ENCODE peak calls at places on chromosomes 3 and 15, in six cellular contexts. P is HepG2, N is IMR-90, V is SK-N-SH, I is GM12878, K is K562. Z is an unnamed sample.
A peak's percentile ranks its signal among the peaks of the same experiment; 100 is the strongest.

GRCh38 chr3:166510382-166510781 is 673.2 kb upstream of the BCHE start:
- DNase-seq in P (no peak), N (no peak), V (no peak), I (no peak), K (no peak), Z (no peak)

GRCh38 chr3:137987723-137988122 is 22.2 kb upstream of the CLDN18 start:
- DNase-seq in P (no peak), N (no peak), V (no peak), I (no peak), K (no peak), Z (no peak)

GRCh38 chr3:78101363-78101762 is 1061.5 kb downstream of the ROBO2 start:
- DNase-seq in P (no peak), N (peak; percentile 74), V (no peak), I (no peak), K (no peak), Z (no peak)

GRCh38 chr15:85333132-85333831 is 47.1 kb upstream of the AKAP13 start:
- DNase-seq in P (no peak), N (peak; percentile 96), V (no peak), I (no peak), K (no peak), Z (no peak)

GRCh38 chr3:40745381-40746106 is 220.8 kb downstream of the ZNF621 start:
- DNase-seq in P (no peak), N (no peak), V (no peak), I (no peak), K (no peak), Z (no peak)

GRCh38 chr3:187743195-187744141 is 1.8 kb downstream of the BCL6 start:
- DNase-seq in P (no peak), N (peak; percentile 46), V (no peak), I (no peak), K (peak; percentile 55), Z (peak; percentile 15)

GRCh38 chr3:172065967-172066762 is 26.8 kb downstream of the FNDC3B start:
- DNase-seq in P (peak; percentile 81), N (peak; percentile 68), V (no peak), I (peak; percentile 21), K (no peak), Z (peak; percentile 70)

GRCh38 chr3:141063831-141064230 is 12.7 kb downstream of the SPSB4 start:
- DNase-seq in P (no peak), N (no peak), V (peak; percentile 76), I (no peak), K (no peak), Z (no peak)

GRCh38 chr15:59294961-59295741 is 77.5 kb downstream of the MYO1E start:
- DNase-seq in P (no peak), N (peak; percentile 95), V (no peak), I (no peak), K (no peak), Z (no peak)

GRCh38 chr3:39286771-39287170 is 6.9 kb upstream of the CX3CR1 start:
- DNase-seq in P (no peak), N (no peak), V (no peak), I (no peak), K (no peak), Z (no peak)

GRCh38 chr15:79307251-79307650 is 3.7 kb upstream of the TMED3 start:
- DNase-seq in P (no peak), N (no peak), V (no peak), I (no peak), K (no peak), Z (no peak)

GRCh38 chr15:79310985-79311900 is at the start of gene TMED3:
- DNase-seq in P (peak; percentile 85), N (peak; percentile 88), V (peak; percentile 99), I (peak; percentile 45), K (peak; percentile 98), Z (peak; percentile 90)

GRCh38 chr15:79310612-79310984 is 314 bp upstream of the TMED3 start:
- DNase-seq in P (peak; percentile 9), N (peak; percentile 21), V (no peak), I (no peak), K (no peak), Z (peak; percentile 51)

GRCh38 chr15:79311901-79312553 is 1.1 kb downstream of the TMED3 start:
- DNase-seq in P (no peak), N (no peak), V (peak; percentile 9), I (peak; percentile 24), K (no peak), Z (no peak)

GRCh38 chr15:79308874-79309273 is 2.0 kb upstream of the TMED3 start:
- DNase-seq in P (no peak), N (no peak), V (no peak), I (no peak), K (no peak), Z (no peak)
- TF ChIP-seq SMC3 in P (no peak), N (no peak), V (no peak), I (no peak), K (no peak), Z (no peak)

DNA sequence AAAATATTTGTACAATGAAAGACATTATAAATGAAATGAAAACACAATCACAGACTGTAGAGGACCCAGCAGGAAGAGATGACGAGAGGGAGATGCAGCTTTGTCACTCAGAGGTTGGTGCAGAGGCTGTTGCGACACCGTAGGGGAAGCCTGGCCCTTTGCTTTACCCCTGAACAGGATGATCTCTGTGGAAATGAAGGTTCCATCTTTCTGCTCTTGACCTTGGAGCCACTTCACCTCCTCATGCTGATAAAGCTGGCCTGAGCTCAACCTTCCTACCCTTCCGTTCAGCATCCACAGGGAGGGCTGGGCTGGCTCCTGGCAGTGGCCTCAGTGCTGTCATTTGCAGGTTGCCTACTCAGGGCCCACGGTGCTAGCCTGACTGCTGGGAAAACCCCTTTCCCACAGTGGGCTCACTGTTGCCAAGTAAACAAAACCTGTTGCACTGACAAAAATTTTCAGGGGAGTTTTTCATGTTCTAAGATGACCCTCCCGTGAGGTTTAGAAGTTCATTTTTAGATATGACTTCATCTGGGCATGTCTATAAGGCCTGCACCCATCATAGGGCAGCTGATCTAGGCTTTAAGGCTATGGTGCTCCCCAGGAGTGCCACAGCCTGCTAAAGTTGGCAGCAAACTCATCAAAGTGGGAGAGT is 3.0 kb upstream of the CD80 start:
- DNase-seq in P (no peak), N (no peak), V (no peak), I (peak; percentile 95), K (no peak), Z (no peak)
- TF ChIP-seq SMC3 in P (no peak), N (no peak), V (no peak), I (peak; percentile 20), K (no peak), Z (no peak)

DNA sequence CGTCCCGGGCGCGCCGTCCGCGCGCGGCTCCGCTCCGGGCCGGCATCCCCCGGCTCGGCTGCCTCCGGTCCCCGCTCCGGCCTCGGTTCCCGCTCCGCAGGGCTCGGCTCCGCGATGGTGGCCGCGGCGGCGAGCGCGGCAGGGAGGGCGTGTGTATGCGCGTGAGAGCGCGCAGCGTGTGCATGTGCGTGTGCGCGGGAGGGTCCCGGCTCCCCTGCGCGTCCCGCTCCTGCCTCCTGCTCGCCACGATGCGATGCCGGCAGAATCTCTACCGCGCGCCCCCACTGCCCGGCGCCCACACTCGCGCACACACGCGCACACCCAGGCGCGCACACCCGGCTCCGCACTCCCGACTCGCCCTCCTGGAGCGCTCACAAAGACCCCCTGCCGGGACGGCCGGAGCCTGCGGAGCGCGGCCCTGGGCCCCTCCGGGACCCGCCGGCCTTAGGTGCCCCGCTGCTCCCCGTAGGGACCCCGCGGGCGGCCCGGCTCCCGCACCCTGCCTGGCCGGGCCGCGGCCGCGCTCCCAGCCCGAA is 186.6 kb upstream of the LINGO1 start:
- DNase-seq in P (no peak), N (no peak), V (peak; percentile 79), I (no peak), K (peak; percentile 33), Z (no peak)
- TF ChIP-seq SMC3 in P (no peak), N (no peak), V (no peak), I (no peak), K (no peak), Z (no peak)

GRCh38 chr15:36601952-36602351 is 22.5 kb downstream of the CDIN1 start:
- DNase-seq in P (no peak), N (no peak), V (no peak), I (no peak), K (no peak), Z (no peak)
- TF ChIP-seq SMC3 in P (no peak), N (no peak), V (no peak), I (no peak), K (no peak), Z (no peak)

GRCh38 chr3:126051741-126052140 is 32.2 kb downstream of the SLC41A3 start:
- DNase-seq in P (no peak), N (no peak), V (no peak), I (no peak), K (no peak), Z (no peak)
- TF ChIP-seq SMC3 in P (no peak), N (no peak), V (no peak), I (no peak), K (no peak), Z (no peak)

DNA sequence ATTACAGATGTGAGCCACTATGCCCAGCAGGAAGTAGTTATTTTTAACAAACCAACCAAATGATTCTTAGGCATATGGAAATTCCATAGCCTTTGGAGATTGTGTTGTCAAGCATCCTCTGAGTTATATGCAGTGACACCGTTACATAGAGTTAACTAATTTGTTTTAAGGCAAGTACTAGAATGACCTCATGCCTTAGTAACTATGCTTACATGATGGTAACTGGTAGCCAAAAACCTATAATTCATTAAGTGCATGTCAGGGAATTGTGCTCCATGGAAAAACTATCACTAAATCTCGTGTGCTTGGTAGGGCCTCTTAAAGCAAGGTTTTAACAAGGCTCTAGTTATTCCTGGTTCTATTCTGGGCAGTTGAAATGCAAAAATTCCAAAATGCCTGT is 392.9 kb downstream of the TUSC7 start:
- DNase-seq in P (no peak), N (peak; percentile 19), V (no peak), I (no peak), K (no peak), Z (no peak)
- TF ChIP-seq SMC3 in P (no peak), N (no peak), V (no peak), I (no peak), K (no peak), Z (no peak)